ENCODE peak calls at places on chromosomes 12 and 14, in four cellular contexts. L, H, O and K are unnamed samples. For H3K4me1, the result is how much of the 10 kb centered on the place peaks cover.

GRCh38 chr14:75978249-75978731 is 3.5 kb downstream of the TGFB3 start:
- DNase-seq in H (peak), O (no peak), L (no peak), K (no peak)

GRCh38 chr12:104758771-104759170 is 199.3 kb downstream of the SLC41A2 start:
- DNase-seq in L (no peak), H (no peak), O (no peak), K (no peak)

GRCh38 chr12:110934093-110934852 is 13.9 kb upstream of the MYL2 start:
- DNase-seq in O (peak), L (no peak), H (no peak), K (no peak)

GRCh38 chr12:19045421-19045820 is 84.1 kb upstream of the PLEKHA5 start:
- DNase-seq in H (no peak), L (peak), O (no peak), K (no peak)

GRCh38 chr12:132436791-132437251 is 53.1 kb upstream of the FBRSL1 start:
- DNase-seq in L (no peak), H (no peak), O (no peak), K (no peak)

GRCh38 chr14:33846100-33846824 is 104.6 kb downstream of the EGLN3 start:
- DNase-seq in O (no peak), L (no peak), H (no peak), K (no peak)

GRCh38 chr12:51368640-51369517 is 22.3 kb downstream of the GALNT6 start:
- DNase-seq in O (no peak), H (peak), L (peak), K (peak)

GRCh38 chr12:65699251-65699650 is 125.0 kb upstream of the HMGA2 start:
- DNase-seq in H (no peak), L (peak), O (peak), K (no peak)

GRCh38 chr14:65229431-65230286 is 127.3 kb upstream of the MAX start:
- DNase-seq in H (peak), O (no peak), L (no peak), K (peak)

GRCh38 chr12:21221778-21222177 is 90.8 kb downstream of the SLCO1B1 start:
- DNase-seq in L (no peak), O (no peak), H (no peak), K (no peak)

GRCh38 chr14:69749956-69750355 is 17.0 kb upstream of the SRSF5 start:
- DNase-seq in H (no peak), O (no peak), L (no peak), K (no peak)

GRCh38 chr12:109462868-109463692 is 14.0 kb downstream of the KCTD10 start:
- DNase-seq in L (peak), O (peak), H (peak), K (peak)

GRCh38 chr12:124626841-124627502 is 59.6 kb upstream of the NCOR2 start:
- DNase-seq in L (peak), H (peak), O (no peak), K (no peak)

GRCh38 chr12:57852620-57853509 is 6.3 kb upstream of the CTDSP2 start:
- DNase-seq in L (no peak), O (no peak), H (no peak), K (peak)

GRCh38 chr14:64688801-64689200 is 15.4 kb upstream of the PLEKHG3 start:
- DNase-seq in L (no peak), O (no peak), H (no peak), K (no peak)

GRCh38 chr14:69873877-69874780 is 5.1 kb upstream of the SMOC1 start:
- DNase-seq in H (no peak), O (no peak), L (peak), K (no peak)

GRCh38 chr12:53251477-53252348 is 16.4 kb upstream of the ESPL1 start:
- DNase-seq in L (peak), O (peak), H (peak), K (peak)

GRCh38 chr12:49046129-49046895 is 14.3 kb downstream of the KMT2D start:
- DNase-seq in L (no peak), H (no peak), O (no peak), K (peak)

GRCh38 chr14:69101331-69101826 is 51.5 kb downstream of the DCAF5 start:
- DNase-seq in L (peak), O (peak), H (no peak), K (no peak)

GRCh38 chr12:114631242-114631641 is 52.7 kb downstream of the TBX3 start:
- DNase-seq in H (no peak), L (no peak), O (no peak), K (no peak)

GRCh38 chr12:114638790-114639435 is 45.1 kb downstream of the TBX3 start:
- DNase-seq in O (no peak), L (no peak), H (no peak), K (no peak)

GRCh38 chr12:114636723-114637480 is 47.1 kb downstream of the TBX3 start:
- DNase-seq in O (peak), H (no peak), L (peak), K (no peak)
- TF ChIP-seq CTCF in O (peak), H (no peak), L (peak), K (no peak)

GRCh38 chr14:38404100-38404541 is 148.2 kb upstream of the CLEC14A start:
- DNase-seq in O (no peak), H (no peak), L (peak), K (no peak)
- H3K27ac ChIP-seq in O (no peak), H (no peak), L (peak), K (no peak)

DNA sequence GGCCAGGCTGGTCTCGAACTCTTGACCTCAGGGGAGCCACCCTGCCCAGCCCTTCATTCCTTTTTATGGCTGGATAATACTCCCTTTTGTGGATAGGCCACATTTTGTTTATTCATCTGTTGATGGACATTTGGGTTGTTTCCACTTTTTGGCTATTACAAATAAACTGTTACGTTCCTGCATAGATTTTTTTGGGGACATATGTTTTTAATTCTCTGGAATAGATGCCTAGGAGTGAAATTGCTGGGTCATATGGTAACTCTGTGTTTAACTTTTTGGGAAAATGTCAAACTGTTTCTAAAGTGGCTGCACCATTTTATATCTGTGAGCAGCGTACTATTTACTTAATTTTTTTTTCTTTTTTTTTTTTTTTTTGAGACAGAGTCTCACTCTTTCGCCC is 9.8 kb downstream of the KMT5A start:
- DNase-seq in L (peak), O (no peak), H (no peak), K (no peak)
- H3K4me1 ChIP-seq in L (under half), O (under half), H (half or more), K (under half)

GRCh38 chr12:86723326-86723725 is 467.1 kb upstream of the MGAT4C start:
- DNase-seq in H (no peak), O (no peak), L (no peak), K (no peak)

GRCh38 chr12:86724716-86725115 is 468.5 kb upstream of the MGAT4C start:
- DNase-seq in O (no peak), L (peak), H (no peak), K (no peak)

DNA sequence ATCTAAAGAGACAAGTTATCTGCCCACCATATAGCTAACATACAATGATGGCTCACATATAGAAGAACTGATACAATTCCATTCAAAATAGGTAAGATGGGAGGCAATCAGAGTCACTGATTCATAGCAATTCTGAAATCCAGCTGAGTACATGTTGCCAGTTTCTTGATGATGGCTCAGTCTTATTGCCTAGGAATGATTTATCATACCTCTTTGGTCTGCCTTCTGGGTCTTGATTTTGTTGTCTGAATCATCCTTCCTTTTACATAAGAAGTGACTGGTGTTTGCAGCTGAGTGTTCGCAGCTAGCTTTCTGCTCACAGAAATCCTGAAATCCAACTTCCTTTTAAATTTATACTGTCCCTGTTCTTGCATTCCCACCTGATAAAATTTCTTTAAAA is 463.2 kb upstream of the MGAT4C start:
- DNase-seq in H (no peak), L (peak), O (no peak), K (no peak)
- TF ChIP-seq CTCF in H (no peak), L (no peak), O (no peak), K (no peak)